ENCODE peak calls at places on chromosomes 7 and 10, in ten cellular contexts. N is ovary; V is heart left ventricle; X is fibroblast of lung; D is body of pancreas; O is left lung; J is prostate gland; A is CD4-positive, CD25-positive, alpha-beta regulatory T cell; G is esophagus squamous epithelium; S is IMR-90. W is an unnamed sample.

GRCh38 chr10:109348324-109348723 is 575.0 kb downstream of the XPNPEP1 start:
- DNase-seq in J (no peak), A (no peak), S (peak; percentile 6), O (no peak), D (no peak), V (no peak), G (no peak), N (no peak), X (no peak), W (no peak)

GRCh38 chr10:36880898-36881297 is 244.5 kb upstream of the ANKRD30A start:
- DNase-seq in S (peak; percentile 56), J (no peak), X (peak; percentile 14), G (no peak), D (no peak), O (no peak), V (no peak), A (no peak), N (no peak), W (peak; percentile 35)

GRCh38 chr7:158821173-158822021 is 7.9 kb downstream of the ESYT2 start:
- DNase-seq in S (peak; percentile 75), D (no peak), A (no peak), G (no peak), V (no peak), J (no peak), X (peak; percentile 94), O (no peak), N (no peak), W (no peak)

GRCh38 chr7:138898255-138898654 is 82.9 kb downstream of the KIAA1549 start:
- DNase-seq in A (no peak), S (no peak), J (no peak), V (no peak), O (no peak), N (no peak), X (no peak), D (no peak), G (no peak), W (no peak)

GRCh38 chr10:43502931-43503330 is 66.0 kb downstream of the ZNF487 start:
- DNase-seq in A (no peak), S (no peak), N (no peak), G (no peak), J (no peak), V (no peak), O (no peak), X (no peak), D (no peak), W (no peak)

GRCh38 chr7:84848219-84848973 is 338.5 kb downstream of the SEMA3D start:
- DNase-seq in V (no peak), O (no peak), J (no peak), D (no peak), N (no peak), G (no peak), X (no peak), A (no peak), S (no peak), W (peak; percentile 2)

GRCh38 chr7:102834999-102835398 is 77.8 kb upstream of the LRRC17 start:
- DNase-seq in D (no peak), X (peak; percentile 96), A (no peak), J (no peak), S (peak; percentile 91), V (no peak), G (no peak), O (no peak), N (no peak), W (peak; percentile 63)

GRCh38 chr7:27922907-27923306 is 182.9 kb downstream of the TAX1BP1 start:
- DNase-seq in X (no peak), V (no peak), N (no peak), A (no peak), O (no peak), S (no peak), J (no peak), G (no peak), D (no peak), W (no peak)

GRCh38 chr10:119896061-119896655 is 3.6 kb downstream of the SEC23IP start:
- DNase-seq in G (no peak), D (peak; percentile 34), J (peak; percentile 41), V (no peak), O (no peak), A (no peak), S (peak; percentile 95), X (peak; percentile 87), N (no peak), W (peak; percentile 12)

GRCh38 chr10:119893845-119894427 is 1.4 kb downstream of the SEC23IP start:
- DNase-seq in O (no peak), X (no peak), D (no peak), G (no peak), S (no peak), N (no peak), V (no peak), J (no peak), A (no peak), W (no peak)

GRCh38 chr10:119898577-119898976 is 6.0 kb downstream of the SEC23IP start:
- DNase-seq in X (no peak), J (no peak), S (no peak), G (no peak), O (no peak), N (no peak), V (no peak), D (no peak), A (no peak), W (no peak)

GRCh38 chr10:119897366-119897765 is 4.8 kb downstream of the SEC23IP start:
- DNase-seq in D (no peak), A (no peak), N (no peak), S (no peak), O (no peak), X (no peak), V (no peak), G (no peak), J (no peak), W (no peak)

DNA sequence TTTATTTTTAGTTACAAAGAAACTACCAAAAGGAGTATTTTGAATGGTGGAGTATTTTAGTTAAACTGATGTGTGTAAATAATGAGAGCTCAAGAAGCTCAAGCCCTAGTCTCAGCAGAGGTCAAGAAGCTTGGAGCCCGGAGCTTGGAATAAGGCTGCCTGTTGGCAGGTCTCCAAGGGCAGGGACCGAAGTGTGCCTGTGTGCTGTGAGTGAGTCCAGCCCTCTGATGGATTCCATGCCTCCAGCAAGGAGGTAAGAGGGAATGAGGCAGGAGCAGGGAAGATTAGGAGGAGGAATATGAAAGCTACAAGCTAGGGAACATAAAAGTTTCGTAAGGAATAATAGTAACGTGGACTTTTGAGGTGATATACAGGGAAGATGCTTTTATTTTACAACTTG is 4.4 kb downstream of the SEC23IP start:
- DNase-seq in S (no peak), N (peak; percentile 73), V (peak; percentile 82), X (no peak), G (no peak), D (peak; percentile 48), O (no peak), J (peak; percentile 13), A (no peak), W (peak; percentile 58)
- H3K36me3 ChIP-seq in S (peaks cover 17% of the 10 kb centered on the region), N (no peaks in the 10 kb centered on the region), V (peaks cover 29% of the 10 kb centered on the region), X (peaks cover 4% of the 10 kb centered on the region), G (peaks cover 30% of the 10 kb centered on the region), D (no peaks in the 10 kb centered on the region), O (no peaks in the 10 kb centered on the region), J (no peaks in the 10 kb centered on the region), A (peaks cover 16% of the 10 kb centered on the region), W (peaks cover 14% of the 10 kb centered on the region)

GRCh38 chr7:64872809-64873500 is 30.1 kb upstream of the ZNF273 start:
- DNase-seq in S (no peak), O (no peak), V (no peak), J (no peak), D (no peak), G (no peak), X (no peak), N (no peak), A (no peak), W (no peak)

GRCh38 chr7:64874562-64875250 is 28.4 kb upstream of the ZNF273 start:
- DNase-seq in D (no peak), N (no peak), O (no peak), A (no peak), V (no peak), J (no peak), S (no peak), G (no peak), X (no peak), W (no peak)

GRCh38 chr7:64875258-64875657 is 27.8 kb upstream of the ZNF273 start:
- DNase-seq in G (no peak), O (no peak), X (no peak), A (no peak), N (no peak), S (no peak), J (no peak), D (no peak), V (no peak), W (no peak)

GRCh38 chr7:64873517-64873916 is 29.6 kb upstream of the ZNF273 start:
- DNase-seq in A (no peak), S (no peak), D (no peak), X (no peak), J (no peak), O (no peak), N (no peak), V (no peak), G (no peak), W (no peak)

GRCh38 chr7:64874114-64874513 is 29.0 kb upstream of the ZNF273 start:
- DNase-seq in N (no peak), X (peak; percentile 45), V (no peak), S (no peak), O (no peak), J (no peak), D (no peak), A (no peak), G (no peak), W (no peak)
- H3K9me3 ChIP-seq in N (no peaks in the 10 kb centered on the region), X (no peaks in the 10 kb centered on the region), V (no peaks in the 10 kb centered on the region), S (peaks cover 13% of the 10 kb centered on the region), O (peaks cover 42% of the 10 kb centered on the region), J (no peaks in the 10 kb centered on the region), D (no peaks in the 10 kb centered on the region), A (no peaks in the 10 kb centered on the region), G (peaks cover 3% of the 10 kb centered on the region), W (no peaks in the 10 kb centered on the region)

GRCh38 chr7:131074043-131074442 is 253.6 kb upstream of the MKLN1 start:
- DNase-seq in S (no peak), G (no peak), A (no peak), V (no peak), X (no peak), D (no peak), J (no peak), N (no peak), O (no peak), W (no peak)

GRCh38 chr7:131074585-131074984 is 253.1 kb upstream of the MKLN1 start:
- DNase-seq in D (no peak), S (no peak), J (no peak), A (no peak), V (no peak), X (no peak), O (no peak), G (no peak), N (no peak), W (no peak)

GRCh38 chr7:131071786-131072504 is 255.7 kb upstream of the MKLN1 start:
- DNase-seq in X (peak; percentile 90), N (peak; percentile 42), D (peak; percentile 74), O (no peak), G (no peak), V (peak; percentile 72), A (no peak), S (peak; percentile 38), J (no peak), W (peak; percentile 94)

GRCh38 chr7:131075406-131075805 is 252.3 kb upstream of the MKLN1 start:
- DNase-seq in X (no peak), S (no peak), A (no peak), V (no peak), G (no peak), O (no peak), J (no peak), N (no peak), D (no peak), W (no peak)

GRCh38 chr7:131072505-131073091 is 255.1 kb upstream of the MKLN1 start:
- DNase-seq in J (no peak), S (peak; percentile 34), N (no peak), D (no peak), O (no peak), V (no peak), G (no peak), X (peak; percentile 69), A (no peak), W (peak; percentile 60)
- H3K36me3 ChIP-seq in J (no peaks in the 10 kb centered on the region), S (peaks cover 8% of the 10 kb centered on the region), N (no peaks in the 10 kb centered on the region), D (no peaks in the 10 kb centered on the region), O (no peaks in the 10 kb centered on the region), V (peaks cover 19% of the 10 kb centered on the region), G (peaks cover 4% of the 10 kb centered on the region), X (no peaks in the 10 kb centered on the region), A (peaks cover 39% of the 10 kb centered on the region), W (no peaks in the 10 kb centered on the region)

DNA sequence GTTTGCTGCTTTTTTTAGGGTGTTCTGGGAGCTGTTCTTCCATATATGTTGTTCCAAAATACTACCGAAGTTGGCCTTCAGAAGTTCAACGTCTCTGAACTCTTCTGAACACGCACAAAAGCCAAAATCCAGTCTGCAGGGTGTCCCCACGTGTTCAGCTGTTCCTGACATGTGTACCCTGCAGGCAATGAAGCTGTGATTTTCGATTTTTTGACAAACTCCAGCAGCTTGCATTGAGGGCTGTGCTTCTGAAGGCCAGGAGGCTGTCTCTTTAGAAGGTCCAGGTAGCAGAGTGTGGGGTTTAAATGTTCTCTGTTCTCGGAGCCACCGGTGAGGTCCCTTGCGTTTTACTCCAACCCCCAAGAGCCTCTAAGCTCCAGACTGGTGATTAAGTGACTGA is 145.0 kb downstream of the PRPF18 start:
- DNase-seq in N (no peak), X (no peak), D (no peak), G (no peak), A (no peak), O (no peak), J (no peak), S (no peak), V (no peak), W (no peak)
- H3K9me3 ChIP-seq in N (no peaks in the 10 kb centered on the region), X (no peaks in the 10 kb centered on the region), D (no peaks in the 10 kb centered on the region), G (no peaks in the 10 kb centered on the region), A (no peaks in the 10 kb centered on the region), O (no peaks in the 10 kb centered on the region), J (no peaks in the 10 kb centered on the region), S (no peaks in the 10 kb centered on the region), V (no peaks in the 10 kb centered on the region), W (no peaks in the 10 kb centered on the region)